ENCODE peak calls at places on chromosomes 13 and 19, in ten cellular contexts. G, Z, Y, H, B, A, T, M, D and F are unnamed samples. For H3K4me1, the result is how much of the 10 kb centered on the place peaks cover.

GRCh38 chr19:31532034-31532433 is 182.8 kb upstream of the TSHZ3 start:
- DNase-seq in H (no peak), Z (no peak), T (no peak), A (no peak), G (no peak), Y (no peak), B (no peak), M (no peak), D (no peak), F (no peak)

GRCh38 chr13:34129422-34129821 is 311.5 kb downstream of the RFC3 start:
- DNase-seq in H (peak), T (no peak), B (no peak), D (no peak), Z (no peak), M (no peak), G (no peak), Y (no peak), A (no peak), F (peak)

GRCh38 chr13:112225429-112226090 is 150.6 kb upstream of the SPACA7 start:
- DNase-seq in D (no peak), H (no peak), B (no peak), M (no peak), Y (no peak), A (no peak), T (no peak), Z (no peak), G (no peak), F (no peak)

GRCh38 chr13:106986033-106986484 is 418.1 kb upstream of the ARGLU1 start:
- DNase-seq in B (no peak), A (peak), D (no peak), T (no peak), Z (peak), G (no peak), H (no peak), M (peak), Y (peak), F (peak)

GRCh38 chr13:111661052-111661451 is 340.6 kb downstream of the TEX29 start:
- DNase-seq in A (no peak), B (no peak), Y (no peak), G (no peak), Z (no peak), T (no peak), D (no peak), H (no peak), M (no peak), F (no peak)

GRCh38 chr19:1412323-1412923 is 5.0 kb downstream of the DAZAP1 start:
- DNase-seq in H (no peak), B (no peak), Y (no peak), M (no peak), D (no peak), G (no peak), T (no peak), Z (no peak), A (no peak), F (no peak)

GRCh38 chr19:54158812-54159351 is 639 bp downstream of the LENG1 start:
- DNase-seq in M (no peak), T (no peak), D (peak), Y (peak), H (peak), Z (peak), B (peak), G (no peak), A (no peak), F (no peak)

GRCh38 chr13:95156208-95156607 is 145.0 kb downstream of the ABCC4 start:
- DNase-seq in H (peak), G (peak), Z (peak), Y (no peak), D (no peak), A (peak), M (no peak), B (no peak), T (no peak), F (no peak)

GRCh38 chr13:51802601-51803000 is 1.4 kb downstream of the DHRS12 start:
- DNase-seq in Z (no peak), B (no peak), A (no peak), T (no peak), M (no peak), H (no peak), G (peak), Y (no peak), D (no peak), F (no peak)

GRCh38 chr13:79282976-79283375 is 123.1 kb downstream of the RBM26 start:
- DNase-seq in A (peak), Y (no peak), D (no peak), G (no peak), T (no peak), B (no peak), Z (no peak), M (no peak), H (peak), F (peak)

GRCh38 chr13:97004096-97004876 is 10.0 kb upstream of the OXGR1 start:
- DNase-seq in D (no peak), B (peak), Z (peak), T (no peak), M (no peak), Y (no peak), H (peak), A (peak), G (no peak), F (peak)

GRCh38 chr13:50715402-50716146 is 127.9 kb downstream of the DLEU7 start:
- DNase-seq in A (no peak), Z (no peak), M (no peak), Y (no peak), T (no peak), G (no peak), H (no peak), B (no peak), D (no peak), F (no peak)

GRCh38 chr13:68190826-68191225 is 960.7 kb upstream of the PCDH9 start:
- DNase-seq in M (no peak), Z (no peak), A (peak), Y (no peak), D (no peak), H (peak), B (peak), G (no peak), T (peak), F (peak)

GRCh38 chr19:56091751-56092546 is 29.1 kb downstream of the ZNF787 start:
- DNase-seq in T (no peak), B (no peak), M (no peak), D (no peak), Y (no peak), G (no peak), Z (no peak), H (no peak), A (no peak), F (no peak)

GRCh38 chr13:96966415-96967102 is 27.7 kb downstream of the OXGR1 start:
- DNase-seq in T (no peak), Z (no peak), H (no peak), Y (no peak), G (no peak), B (no peak), A (no peak), D (no peak), M (no peak), F (no peak)

GRCh38 chr13:46495066-46495465 is 57.9 kb upstream of the LRCH1 start:
- DNase-seq in M (no peak), Y (no peak), H (no peak), G (no peak), Z (no peak), B (no peak), D (no peak), T (no peak), A (no peak), F (no peak)

GRCh38 chr13:76164290-76164689 is 528.2 kb downstream of the LMO7 start:
- DNase-seq in B (peak), H (no peak), Y (no peak), T (no peak), M (no peak), A (no peak), D (no peak), Z (no peak), G (no peak), F (no peak)

GRCh38 chr13:110575322-110576069 is 14.0 kb upstream of the RAB20 start:
- DNase-seq in T (no peak), Z (peak), D (no peak), M (no peak), B (peak), G (no peak), H (no peak), A (peak), Y (peak), F (no peak)

GRCh38 chr13:113588394-113589111 is 4.0 kb downstream of the TFDP1 start:
- DNase-seq in M (no peak), G (no peak), Z (no peak), D (no peak), Y (no peak), H (no peak), T (no peak), B (no peak), A (no peak), F (no peak)

GRCh38 chr13:44770951-44771350 is 194.8 kb upstream of the TSC22D1 start:
- DNase-seq in Z (no peak), D (no peak), H (no peak), Y (no peak), B (no peak), A (no peak), T (no peak), M (no peak), G (no peak), F (no peak)

GRCh38 chr13:49649963-49650312 is 21.6 kb downstream of the ARL11 start:
- DNase-seq in H (no peak), G (no peak), M (no peak), A (peak), T (no peak), B (peak), Z (peak), D (no peak), Y (no peak), F (no peak)

GRCh38 chr19:22422220-22422619 is at the start of gene ZNF98:
- DNase-seq in T (no peak), B (no peak), H (no peak), D (no peak), M (no peak), Z (no peak), G (no peak), A (peak), Y (no peak), F (no peak)

GRCh38 chr13:101941095-101941777 is 460.6 kb downstream of the FGF14 start:
- DNase-seq in Y (no peak), G (no peak), Z (peak), B (peak), M (no peak), D (no peak), H (peak), T (no peak), A (peak), F (no peak)

GRCh38 chr13:113337556-113337955 is 26.4 kb downstream of the GRTP1 start:
- DNase-seq in M (peak), B (no peak), Z (no peak), H (peak), T (no peak), G (no peak), A (no peak), Y (no peak), D (no peak), F (no peak)

GRCh38 chr19:33175156-33175782 is 18.9 kb upstream of the LRP3 start:
- DNase-seq in D (no peak), Z (no peak), B (no peak), G (no peak), A (no peak), H (no peak), Y (no peak), M (no peak), T (no peak), F (no peak)
- H3K4me3 ChIP-seq in D (peak), Z (no peak), B (no peak), G (no peak), A (no peak), H (peak), Y (peak), M (no peak), T (no peak), F (no peak)

GRCh38 chr13:33109319-33109718 is 93.1 kb downstream of the KL start:
- DNase-seq in M (no peak), Z (no peak), H (no peak), T (no peak), Y (no peak), D (no peak), A (peak), G (no peak), B (no peak), F (no peak)

GRCh38 chr13:33109801-33110200 is 93.6 kb downstream of the KL start:
- DNase-seq in G (no peak), Y (peak), T (no peak), Z (no peak), B (no peak), D (peak), M (no peak), H (no peak), A (no peak), F (no peak)

GRCh38 chr13:33110713-33111413 is 94.6 kb downstream of the KL start:
- DNase-seq in Y (no peak), B (no peak), M (no peak), H (no peak), A (peak), T (no peak), Z (peak), G (peak), D (peak), F (no peak)

GRCh38 chr13:33111414-33112110 is 95.3 kb downstream of the KL start:
- DNase-seq in H (no peak), T (no peak), B (no peak), D (no peak), Y (no peak), G (peak), Z (peak), A (peak), M (no peak), F (no peak)

GRCh38 chr13:33110386-33110712 is 94.1 kb downstream of the KL start:
- DNase-seq in G (no peak), Y (no peak), A (no peak), M (no peak), T (no peak), H (no peak), Z (no peak), B (no peak), D (no peak), F (no peak)
- H3K4me1 ChIP-seq in G (under half), Y (under half), A (under half), M (under half), T (under half), H (under half), Z (half or more), B (under half), D (under half), F (under half)

GRCh38 chr19:14059652-14060155 is 2.2 kb downstream of the PALM3 start:
- DNase-seq in Z (no peak), G (no peak), M (no peak), A (no peak), Y (peak), D (no peak), B (no peak), T (no peak), H (no peak), F (peak)
- H3K4me2 ChIP-seq in Z (no peak), G (no peak), M (no peak), A (no peak), Y (no peak), D (no peak), B (no peak), T (no peak), H (no peak), F (no peak)

GRCh38 chr19:41324921-41325639 is 15.1 kb downstream of the CCDC97 start:
- DNase-seq in T (no peak), M (peak), B (peak), A (peak), G (peak), H (peak), D (no peak), Y (peak), Z (peak), F (peak)
- H3K4me3 ChIP-seq in T (no peak), M (peak), B (peak), A (no peak), G (no peak), H (no peak), D (no peak), Y (peak), Z (no peak), F (peak)

GRCh38 chr19:15296841-15297415 is 35.4 kb downstream of the BRD4 start:
- DNase-seq in A (no peak), M (no peak), G (no peak), T (no peak), Y (no peak), B (no peak), Z (no peak), H (peak), D (no peak), F (no peak)
- H3K4me1 ChIP-seq in A (half or more), M (under half), G (under half), T (under half), Y (under half), B (under half), Z (half or more), H (under half), D (half or more), F (half or more)

GRCh38 chr19:19447536-19448237 is 42.2 kb downstream of the GATAD2A start:
- DNase-seq in Z (peak), A (no peak), B (no peak), M (no peak), D (no peak), T (no peak), H (no peak), G (no peak), Y (no peak), F (no peak)
- H3K4me2 ChIP-seq in Z (no peak), A (peak), B (no peak), M (no peak), D (no peak), T (no peak), H (no peak), G (no peak), Y (no peak), F (no peak)